ENCODE peak calls at places on chromosomes 6 and 20, in four cellular contexts. A is A549, T is GM12878, K is upper lobe of left lung. C is an unnamed sample.

GRCh38 chr6:138464085-138464484 is 35.2 kb downstream of the NHSL1 start:
- ATAC-seq in T (no peak), A (no peak), K (no peak), C (no peak)

GRCh38 chr6:69758214-69758613 is 38.6 kb downstream of the LMBRD1 start:
- ATAC-seq in A (no peak), T (peak; percentile 54), K (no peak), C (no peak)

GRCh38 chr20:50392138-50392866 is 117.9 kb upstream of the PTPN1 start:
- ATAC-seq in A (no peak), K (no peak), T (peak; percentile 84), C (no peak)

GRCh38 chr6:75612921-75613534 is 11.3 kb downstream of the SENP6 start:
- ATAC-seq in K (no peak), A (no peak), T (peak; percentile 12), C (no peak)

GRCh38 chr6:96213768-96214167 is 198.0 kb downstream of the FUT9 start:
- ATAC-seq in T (no peak), K (no peak), A (no peak), C (no peak)

GRCh38 chr6:100493206-100493888 is 28.6 kb upstream of the SIM1 start:
- ATAC-seq in K (no peak), A (no peak), T (peak; percentile 32), C (no peak)

GRCh38 chr6:164079275-164079600 is 664.7 kb downstream of the QKI start:
- ATAC-seq in T (no peak), K (peak; percentile 30), A (no peak), C (no peak)

GRCh38 chr6:90198758-90199425 is 97.8 kb downstream of the BACH2 start:
- ATAC-seq in A (no peak), K (no peak), T (no peak), C (no peak)

GRCh38 chr6:111377558-111378120 is 105.4 kb downstream of the REV3L start:
- ATAC-seq in T (no peak), A (no peak), K (no peak), C (no peak)

GRCh38 chr20:2695206-2695983 is 2.8 kb downstream of the EBF4 start:
- ATAC-seq in T (no peak), K (no peak), A (no peak), C (no peak)

GRCh38 chr6:73694711-73695411 is 1.1 kb upstream of the CD109 start:
- ATAC-seq in A (peak; percentile 72), K (peak; percentile 26), T (no peak), C (no peak)

GRCh38 chr6:111662794-111663231 is 57.1 kb upstream of the TRAF3IP2 start:
- ATAC-seq in A (no peak), K (peak; percentile 31), T (peak; percentile 67), C (no peak)

GRCh38 chr6:1387632-1388031 is 1.7 kb upstream of the FOXF2 start:
- ATAC-seq in K (no peak), T (no peak), A (no peak), C (no peak)

GRCh38 chr6:1390071-1390804 is 862 bp downstream of the FOXF2 start:
- ATAC-seq in A (peak; percentile 65), T (no peak), K (peak; percentile 65), C (peak; percentile 9)

GRCh38 chr6:1389791-1390070 is 355 bp downstream of the FOXF2 start:
- ATAC-seq in A (no peak), K (peak; percentile 1), T (no peak), C (no peak)

GRCh38 chr6:1388927-1389790 is at the start of gene FOXF2:
- ATAC-seq in T (no peak), A (peak; percentile 48), K (peak; percentile 56), C (peak; percentile 67)

DNA sequence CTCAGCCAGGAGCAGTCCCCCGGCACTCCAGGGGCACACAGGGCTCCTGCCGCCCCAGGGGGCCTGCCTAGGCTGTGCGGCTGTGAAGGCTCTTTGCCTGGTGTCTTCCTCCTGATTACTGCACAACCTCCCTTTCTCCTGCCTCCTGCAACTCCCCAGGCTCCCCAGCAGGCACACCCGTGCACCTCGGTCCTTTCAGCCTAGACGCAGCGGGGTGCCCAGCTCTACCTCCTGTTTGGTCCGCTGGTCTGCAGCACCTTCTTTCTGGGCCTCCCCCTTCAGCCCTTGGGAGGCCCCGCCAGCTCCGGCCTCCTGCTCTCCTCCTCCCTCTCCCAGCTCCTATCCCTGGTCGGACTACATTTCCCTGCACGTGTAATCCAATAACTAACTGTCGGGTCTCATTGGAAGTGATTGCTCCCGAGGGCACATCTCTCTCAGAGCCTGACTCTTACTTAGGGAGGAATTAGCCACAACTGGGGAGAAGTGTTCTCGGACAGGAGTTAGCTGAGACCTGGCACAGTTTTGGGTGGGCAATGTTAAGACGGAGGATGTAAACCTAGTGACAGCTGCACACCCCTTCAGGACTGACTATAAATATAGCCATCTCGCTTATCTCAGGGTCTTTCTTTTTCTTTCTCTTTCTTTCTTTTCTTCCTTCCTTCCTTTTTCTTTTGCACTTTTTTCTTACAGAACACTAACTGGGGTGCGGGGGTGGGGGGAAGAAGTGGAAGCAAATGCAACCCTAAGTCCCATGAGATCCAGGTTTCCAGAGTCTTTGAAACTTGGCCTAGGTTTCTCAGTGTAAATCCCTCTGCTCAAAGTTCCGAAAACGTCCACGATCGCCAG is 1.1 kb upstream of the FOXF2 start:
- ATAC-seq in T (no peak), K (no peak), A (peak; percentile 43), C (peak; percentile 14)
- TF ChIP-seq POLR2A in T (no peak), K (no peak), A (no peak), C (peak; percentile 42)

GRCh38 chr6:15882915-15883314 is 220.1 kb upstream of the DTNBP1 start:
- ATAC-seq in A (no peak), K (no peak), T (no peak), C (no peak)

GRCh38 chr6:15879372-15880261 is 216.8 kb upstream of the DTNBP1 start:
- ATAC-seq in A (no peak), K (peak; percentile 72), T (peak; percentile 81), C (peak; percentile 70)

GRCh38 chr6:15882345-15882744 is 219.5 kb upstream of the DTNBP1 start:
- ATAC-seq in T (no peak), K (no peak), A (no peak), C (no peak)

GRCh38 chr6:15880262-15880973 is 217.6 kb upstream of the DTNBP1 start:
- ATAC-seq in T (no peak), K (no peak), A (no peak), C (no peak)

DNA sequence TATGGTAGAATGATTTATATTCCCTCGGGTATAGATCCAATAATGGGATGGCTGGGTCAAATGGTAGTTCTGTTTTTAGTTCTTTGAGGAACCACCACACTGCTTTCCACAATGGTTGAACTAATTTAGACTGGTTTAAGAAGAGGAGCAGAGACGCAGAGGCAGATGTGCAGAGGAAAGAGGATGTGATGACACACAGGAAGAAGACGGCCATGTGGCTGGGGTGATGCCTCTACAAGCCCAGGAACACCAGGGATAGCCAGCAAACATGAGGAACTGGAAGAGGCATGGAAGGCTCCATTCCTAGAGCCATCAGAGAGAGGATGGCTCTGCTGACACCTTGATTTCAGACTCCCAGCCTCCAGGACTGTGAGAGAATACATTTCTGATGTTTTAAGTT is 218.3 kb upstream of the DTNBP1 start:
- ATAC-seq in T (no peak), A (no peak), K (peak; percentile 72), C (peak; percentile 54)
- TF ChIP-seq EP300 in T (no peak), A (no peak), K (no peak), C (no peak)

GRCh38 chr20:35000922-35001595 is 45.4 kb downstream of the MYH7B start:
- ATAC-seq in A (no peak), K (peak; percentile 3), T (no peak), C (no peak)

GRCh38 chr20:35000311-35000921 is 44.7 kb downstream of the MYH7B start:
- ATAC-seq in A (no peak), K (no peak), T (no peak), C (no peak)

GRCh38 chr20:35003211-35004031 is 47.8 kb downstream of the MYH7B start:
- ATAC-seq in K (no peak), T (no peak), A (no peak), C (no peak)

GRCh38 chr20:35002426-35003210 is 47.0 kb downstream of the MYH7B start:
- ATAC-seq in K (no peak), T (no peak), A (no peak), C (no peak)

GRCh38 chr20:35001596-35002362 is 46.1 kb downstream of the MYH7B start:
- ATAC-seq in K (no peak), T (no peak), A (peak; percentile 41), C (no peak)
- TF ChIP-seq POLR2A in K (no peak), T (no peak), A (no peak), C (no peak)

GRCh38 chr20:57709823-57710799 is at the start of gene PMEPA1:
- ATAC-seq in T (peak; percentile 90), K (peak; percentile 94), A (peak; percentile 83), C (peak; percentile 91)
- TF ChIP-seq EP300 in T (no peak), K (no peak), A (peak; percentile 50), C (no peak)

C was measured in gastroesophageal sphincter.